ENCODE peak calls at places on chromosomes 5 and 9, in nine cellular contexts. T is AG08396; B is fibroblast of the aortic adventitia; N is activated T-helper 9 cell treated with anti-CD3 and anti-CD28 coated beads, Interleukin-2, amount 50 U/mL, for 16 hours; A is stimulated activated CD4-positive, alpha-beta T cell treated with anti-CD3 and anti-CD28 coated beads, TNF-alpha, amount 100 ng/mL, for 24 hours; P is germinal center; U is body of pancreas; R is effector memory CD8-positive, alpha-beta T cell; J is endothelial cell. F is an unnamed sample.

GRCh38 chr9:12972608-12973589 is 198.1 kb downstream of the LURAP1L start:
- DNase-seq in T (no peak), B (peak; percentile 57), N (no peak), A (no peak), P (no peak), U (peak; percentile 16), R (no peak), J (no peak), F (no peak)

GRCh38 chr9:28688172-28688571 is 1114.9 kb upstream of the C9orf72 start:
- DNase-seq in T (no peak), B (no peak), N (no peak), A (no peak), P (no peak), U (no peak), R (no peak), J (no peak), F (peak; percentile 50)

GRCh38 chr9:22454021-22454420 is 7.4 kb downstream of the DMRTA1 start:
- DNase-seq in T (no peak), B (no peak), N (no peak), A (no peak), P (no peak), U (no peak), R (no peak), J (no peak), F (peak; percentile 49)

GRCh38 chr9:72476617-72477375 is 44.6 kb upstream of the TMC1 start:
- DNase-seq in T (peak; percentile 45), B (no peak), N (peak; percentile 27), A (peak; percentile 32), P (no peak), U (peak; percentile 79), R (no peak), J (no peak), F (peak; percentile 98)

GRCh38 chr9:6007770-6008168 is 7.7 kb downstream of the RANBP6 start:
- DNase-seq in T (peak; percentile 75), B (peak; percentile 36), N (peak; percentile 71), A (peak; percentile 72), P (peak; percentile 71), U (peak; percentile 79), R (peak; percentile 76), J (peak; percentile 85), F (peak; percentile 64)

GRCh38 chr5:149764086-149764485 is 34.0 kb downstream of the PPARGC1B start:
- DNase-seq in T (no peak), B (no peak), N (no peak), A (no peak), P (no peak), U (no peak), R (no peak), J (no peak), F (no peak)

GRCh38 chr5:89098199-89098756 is 215.3 kb upstream of the MEF2C start:
- DNase-seq in T (no peak), B (no peak), N (no peak), A (no peak), P (no peak), U (no peak), R (no peak), J (no peak), F (no peak)

GRCh38 chr9:126613656-126614055 is at the start of gene LMX1B:
- DNase-seq in T (no peak), B (peak; percentile 40), N (no peak), A (no peak), P (no peak), U (peak; percentile 51), R (no peak), J (no peak), F (peak; percentile 59)

GRCh38 chr9:128940271-128940921 is 7.0 kb downstream of the DOLK start:
- DNase-seq in T (no peak), B (no peak), N (no peak), A (no peak), P (no peak), U (no peak), R (no peak), J (no peak), F (no peak)

GRCh38 chr5:151094054-151094858 is 13.4 kb upstream of the TNIP1 start:
- DNase-seq in T (no peak), B (no peak), N (peak; percentile 59), A (peak; percentile 71), P (peak; percentile 28), U (no peak), R (peak; percentile 54), J (no peak), F (peak; percentile 94)

GRCh38 chr9:34611811-34612787 is at the start of gene RPP25L:
- DNase-seq in T (peak; percentile 98), B (peak; percentile 72), N (peak; percentile 79), A (peak; percentile 82), P (peak; percentile 93), U (peak; percentile 88), R (peak; percentile 80), J (peak; percentile 87), F (peak; percentile 86)

GRCh38 chr9:22455181-22455580 is 8.6 kb downstream of the DMRTA1 start:
- DNase-seq in T (no peak), B (no peak), N (no peak), A (no peak), P (no peak), U (no peak), R (no peak), J (no peak), F (no peak)

GRCh38 chr5:125129151-125129806 is 382.8 kb upstream of the ZNF608 start:
- DNase-seq in T (no peak), B (peak; percentile 14), N (no peak), A (no peak), P (no peak), U (no peak), R (no peak), J (no peak), F (peak; percentile 80)

GRCh38 chr9:137387034-137387890 is 35.7 kb downstream of the EXD3 start:
- DNase-seq in T (no peak), B (no peak), N (peak; percentile 18), A (peak; percentile 16), P (no peak), U (no peak), R (peak; percentile 11), J (no peak), F (no peak)

GRCh38 chr5:173187054-173187743 is 42.9 kb downstream of the BNIP1 start:
- DNase-seq in T (no peak), B (no peak), N (no peak), A (no peak), P (peak; percentile 59), U (no peak), R (no peak), J (no peak), F (no peak)

GRCh38 chr9:79652598-79652997 is 80.8 kb downstream of the TLE4 start:
- DNase-seq in T (no peak), B (no peak), N (no peak), A (no peak), P (no peak), U (no peak), R (no peak), J (no peak), F (peak; percentile 65)

GRCh38 chr5:71872465-71872864 is 153.4 kb downstream of the CARTPT start:
- DNase-seq in T (no peak), B (no peak), N (no peak), A (no peak), P (no peak), U (no peak), R (no peak), J (no peak), F (no peak)

F was measured in kidney tubule cell.